ENCODE peak calls at places on chromosomes 12 and 14, in nine cellular contexts. H, M, P, E, Y, S, C, F and V are unnamed samples.

GRCh38 chr12:63206908-63207307 is 55.9 kb upstream of the AVPR1A start:
- DNase-seq in H (no peak), M (no peak), P (peak; percentile 30), E (no peak), Y (peak; percentile 93), S (no peak), C (no peak), F (no peak), V (no peak)

GRCh38 chr12:83893101-83893500 is 1019.5 kb downstream of the SLC6A15 start:
- DNase-seq in H (no peak), M (no peak), P (no peak), E (no peak), Y (no peak), S (no peak), C (no peak), F (no peak), V (no peak)

GRCh38 chr12:57605308-57606015 is 838 bp downstream of the DTX3 start:
- DNase-seq in H (no peak), M (no peak), P (no peak), E (no peak), Y (no peak), S (no peak), C (no peak), F (no peak), V (no peak)

GRCh38 chr14:33767721-33768457 is 183.0 kb downstream of the EGLN3 start:
- DNase-seq in H (no peak), M (no peak), P (no peak), E (no peak), Y (no peak), S (no peak), C (no peak), F (no peak), V (no peak)

GRCh38 chr12:44372259-44372658 is 503.9 kb downstream of the NELL2 start:
- DNase-seq in H (no peak), M (no peak), P (no peak), E (no peak), Y (no peak), S (peak; percentile 60), C (no peak), F (no peak), V (no peak)

GRCh38 chr14:78327426-78328210 is 157.4 kb downstream of the NRXN3 start:
- DNase-seq in H (no peak), M (no peak), P (no peak), E (no peak), Y (no peak), S (no peak), C (no peak), F (no peak), V (no peak)

GRCh38 chr12:113855998-113856397 is 110.1 kb downstream of the RBM19 start:
- DNase-seq in H (no peak), M (no peak), P (no peak), E (no peak), Y (no peak), S (no peak), C (no peak), F (peak; percentile 43), V (no peak)

GRCh38 chr12:58757422-58757821 is 162.9 kb downstream of the LRIG3 start:
- DNase-seq in H (no peak), M (no peak), P (no peak), E (no peak), Y (no peak), S (peak; percentile 98), C (no peak), F (no peak), V (no peak)

GRCh38 chr14:71371711-71372396 is 464.6 kb downstream of the PCNX1 start:
- DNase-seq in H (no peak), M (peak; percentile 22), P (no peak), E (no peak), Y (no peak), S (peak; percentile 75), C (no peak), F (no peak), V (no peak)

GRCh38 chr14:93285048-93285447 is 47.8 kb downstream of the BTBD7 start:
- DNase-seq in H (no peak), M (no peak), P (no peak), E (no peak), Y (no peak), S (peak; percentile 31), C (no peak), F (no peak), V (no peak)

GRCh38 chr14:91040545-91040944 is 19.9 kb downstream of the RPS6KA5 start:
- DNase-seq in H (no peak), M (no peak), P (no peak), E (no peak), Y (no peak), S (no peak), C (no peak), F (no peak), V (no peak)

GRCh38 chr14:23916446-23916845 is 37.1 kb upstream of the DHRS4 start:
- DNase-seq in H (no peak), M (no peak), P (no peak), E (no peak), Y (no peak), S (no peak), C (no peak), F (no peak), V (no peak)

GRCh38 chr12:109452489-109452888 is 24.6 kb downstream of the KCTD10 start:
- DNase-seq in H (no peak), M (no peak), P (no peak), E (no peak), Y (no peak), S (no peak), C (no peak), F (no peak), V (no peak)

GRCh38 chr12:43285248-43285647 is 266.8 kb downstream of the ADAMTS20 start:
- DNase-seq in H (no peak), M (no peak), P (no peak), E (no peak), Y (no peak), S (peak; percentile 98), C (no peak), F (no peak), V (no peak)

GRCh38 chr14:72560856-72561493 is 332.9 kb downstream of the DPF3 start:
- DNase-seq in H (no peak), M (no peak), P (no peak), E (no peak), Y (no peak), S (no peak), C (no peak), F (no peak), V (no peak)

DNA sequence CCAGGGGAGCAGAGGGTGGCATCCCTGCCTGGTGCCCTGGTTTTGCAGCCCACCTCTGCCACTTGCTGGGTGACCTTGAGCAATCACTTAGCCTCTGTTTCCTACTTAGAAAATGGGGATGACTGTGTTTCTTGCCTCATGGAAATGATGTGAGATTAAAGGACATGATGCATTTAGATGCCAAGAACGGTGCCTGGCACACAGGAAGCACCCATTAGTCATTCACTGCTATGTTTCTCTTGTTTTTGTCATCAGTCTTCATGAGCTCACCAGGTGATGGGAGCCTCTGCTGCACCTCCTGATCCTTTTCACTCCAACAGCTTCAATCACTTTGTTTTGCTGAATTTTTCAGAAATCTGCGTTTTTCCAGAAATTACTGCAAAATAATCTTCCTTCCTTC is 23.6 kb upstream of the ATF1 start:
- DNase-seq in H (no peak), M (no peak), P (no peak), E (no peak), Y (no peak), S (no peak), C (no peak), F (no peak), V (no peak)
- H3K36me3 ChIP-seq in H (peaks cover 100% of the 10 kb centered on the region), M (peaks cover 76% of the 10 kb centered on the region), P (peaks cover 51% of the 10 kb centered on the region), E (peaks cover 32% of the 10 kb centered on the region), Y (no peaks in the 10 kb centered on the region), S (peaks cover 42% of the 10 kb centered on the region), C (peaks cover 100% of the 10 kb centered on the region), F (peaks cover 100% of the 10 kb centered on the region), V (peaks cover 29% of the 10 kb centered on the region)

DNA sequence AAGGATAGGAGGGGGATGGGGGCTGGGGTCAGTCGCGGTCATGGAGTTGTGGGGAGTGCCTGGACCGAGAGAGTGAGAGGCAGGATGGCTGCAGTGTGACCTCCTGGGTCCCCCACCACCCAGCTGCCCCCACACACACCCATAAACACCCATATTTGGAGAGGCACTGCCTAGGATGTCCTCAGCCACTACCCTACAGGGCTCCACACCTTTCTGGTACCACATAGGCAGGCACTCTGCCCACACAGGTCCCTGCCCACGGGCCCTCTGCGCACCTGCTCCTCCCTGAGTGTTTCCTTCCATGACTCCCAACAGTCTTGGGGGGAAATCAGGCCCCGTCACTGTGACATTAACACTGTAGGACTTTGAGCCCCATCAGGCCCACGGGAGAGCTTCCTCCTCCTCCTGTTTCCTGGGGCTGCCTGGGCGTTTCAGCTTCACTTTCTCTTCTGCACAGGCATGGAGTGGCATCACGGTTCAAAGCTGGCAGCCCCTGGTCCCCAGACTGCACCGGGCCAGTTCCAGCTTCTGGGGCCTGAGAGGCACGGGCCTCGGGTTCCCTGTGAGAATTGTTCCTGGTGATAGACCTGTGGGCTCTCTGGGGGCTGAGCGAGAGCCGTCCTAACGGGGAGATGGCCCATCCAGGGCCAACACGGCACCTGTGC is 207.0 kb upstream of the C14orf180 start:
- DNase-seq in H (no peak), M (no peak), P (no peak), E (no peak), Y (no peak), S (no peak), C (no peak), F (no peak), V (no peak)
- TF ChIP-seq POLR2A in H (no peak), M (no peak), P (no peak), E (no peak), Y (no peak), S (no peak), C (no peak), F (no peak), V (no peak)

DNA sequence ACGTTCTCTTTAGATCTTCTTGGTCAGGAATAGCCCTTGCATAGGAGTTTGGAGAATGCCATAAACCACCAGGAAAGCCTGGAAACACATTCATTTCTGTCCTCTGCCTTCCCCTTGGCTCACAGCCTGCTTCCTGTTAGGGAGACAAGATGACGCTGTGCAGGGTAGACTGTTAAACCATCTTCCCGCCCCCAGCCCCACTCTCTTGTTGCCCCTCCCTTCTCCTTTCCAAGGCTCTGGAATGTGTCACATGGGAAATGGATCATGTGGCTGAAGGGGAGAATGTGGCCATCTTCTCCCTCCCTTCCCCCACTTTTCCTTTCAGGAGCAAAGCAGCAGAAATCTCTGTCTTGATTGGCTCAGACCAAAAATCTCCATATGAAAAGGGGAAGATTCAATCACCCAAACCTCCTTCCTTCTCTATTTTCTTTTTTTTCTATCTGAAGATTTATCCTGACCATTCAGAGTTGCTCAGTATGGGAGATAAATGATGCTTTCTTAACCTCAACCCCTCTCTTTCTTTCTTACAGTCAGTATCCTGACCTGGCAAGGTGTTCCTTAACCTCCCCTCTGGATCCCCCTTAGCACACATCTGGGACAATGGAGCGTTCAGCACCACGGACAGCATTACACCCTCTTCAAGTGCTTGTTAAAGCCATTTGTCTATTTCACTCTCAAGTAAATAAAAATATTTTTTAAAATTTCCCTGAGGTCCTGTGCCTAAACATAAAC is 11.4 kb downstream of the GPR19 start:
- DNase-seq in H (no peak), M (no peak), P (no peak), E (no peak), Y (peak; percentile 75), S (peak; percentile 53), C (no peak), F (peak; percentile 32), V (no peak)
- H3K4me3 ChIP-seq in H (no peak overlapping the region), M (no peak overlapping the region), P (no peak overlapping the region), E (no peak overlapping the region), Y (no peak overlapping the region), S (no peak overlapping the region), C (no peak overlapping the region), F (no peak overlapping the region), V (no peak overlapping the region)

DNA sequence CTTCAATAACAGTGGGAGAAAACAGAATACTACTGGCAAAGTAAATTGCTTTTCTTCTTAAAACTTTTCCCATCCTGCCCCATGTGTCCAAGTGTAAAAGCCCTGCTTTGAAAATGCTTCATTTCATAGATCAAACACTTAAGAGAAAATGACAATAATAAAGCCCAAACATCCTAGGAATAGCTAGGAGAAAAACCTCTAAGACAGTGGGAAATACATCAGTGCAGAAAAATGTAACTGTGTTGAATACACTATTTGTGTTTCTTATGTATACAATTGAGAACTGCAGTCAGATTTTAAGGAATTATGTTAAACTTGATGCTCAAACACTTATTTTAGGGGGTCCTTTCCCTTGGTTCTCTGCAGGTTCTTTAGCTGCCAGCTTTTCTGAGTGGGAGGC is 181.1 kb downstream of the MSRB3 start:
- DNase-seq in H (no peak), M (no peak), P (no peak), E (no peak), Y (no peak), S (peak; percentile 44), C (no peak), F (no peak), V (no peak)
- H3K36me3 ChIP-seq in H (peaks cover 6% of the 10 kb centered on the region), M (no peaks in the 10 kb centered on the region), P (no peaks in the 10 kb centered on the region), E (no peaks in the 10 kb centered on the region), Y (no peaks in the 10 kb centered on the region), S (peaks cover 13% of the 10 kb centered on the region), C (peaks cover 73% of the 10 kb centered on the region), F (peaks cover 5% of the 10 kb centered on the region), V (peaks cover 11% of the 10 kb centered on the region)